ENCODE peak calls at places on chromosomes 3 and 15, in seven cellular contexts. One of them, this sample, is unnamed.

GRCh38 chr15:77010842-77011241 is 15.9 kb downstream of the PSTPIP1 start:
- DNase-seq in G401: no peak
- DNase-seq in stimulated activated CD4-positive, alpha-beta T cell treated with anti-CD3 and anti-CD28 coated beads, Interleukin-15, amount 100 ng/mL, for 24 hours: no peak
- DNase-seq in amniotic stem cell: no peak
- DNase-seq in psoas muscle: peak
- DNase-seq in H4: no peak
- DNase-seq in GM12864: no peak
- DNase-seq in this sample: no peak

GRCh38 chr3:38662544-38662943 is 13.1 kb upstream of the SCN5A start:
- DNase-seq in G401: peak
- DNase-seq in stimulated activated CD4-positive, alpha-beta T cell treated with anti-CD3 and anti-CD28 coated beads, Interleukin-15, amount 100 ng/mL, for 24 hours: no peak
- DNase-seq in amniotic stem cell: no peak
- DNase-seq in psoas muscle: no peak
- DNase-seq in H4: peak
- DNase-seq in GM12864: no peak
- DNase-seq in this sample: peak

GRCh38 chr15:41585140-41586047 is 26.4 kb downstream of the TYRO3 start:
- DNase-seq in G401: peak
- DNase-seq in stimulated activated CD4-positive, alpha-beta T cell treated with anti-CD3 and anti-CD28 coated beads, Interleukin-15, amount 100 ng/mL, for 24 hours: peak
- DNase-seq in amniotic stem cell: peak
- DNase-seq in psoas muscle: peak
- DNase-seq in H4: no peak
- DNase-seq in GM12864: no peak
- DNase-seq in this sample: peak

GRCh38 chr15:83733691-83734090 is 79.8 kb downstream of the ADAMTSL3 start:
- DNase-seq in G401: no peak
- DNase-seq in stimulated activated CD4-positive, alpha-beta T cell treated with anti-CD3 and anti-CD28 coated beads, Interleukin-15, amount 100 ng/mL, for 24 hours: no peak
- DNase-seq in amniotic stem cell: no peak
- DNase-seq in psoas muscle: no peak
- DNase-seq in H4: no peak
- DNase-seq in GM12864: no peak
- DNase-seq in this sample: no peak

GRCh38 chr15:20348900-20349773 is 192.5 kb downstream of the GOLGA6L6 start:
- DNase-seq in G401: no peak
- DNase-seq in stimulated activated CD4-positive, alpha-beta T cell treated with anti-CD3 and anti-CD28 coated beads, Interleukin-15, amount 100 ng/mL, for 24 hours: no peak
- DNase-seq in amniotic stem cell: no peak
- DNase-seq in psoas muscle: peak
- DNase-seq in H4: no peak
- DNase-seq in GM12864: no peak
- DNase-seq in this sample: no peak

GRCh38 chr15:60379466-60380274 is 18.1 kb downstream of the ANXA2 start:
- DNase-seq in G401: no peak
- DNase-seq in stimulated activated CD4-positive, alpha-beta T cell treated with anti-CD3 and anti-CD28 coated beads, Interleukin-15, amount 100 ng/mL, for 24 hours: no peak
- DNase-seq in amniotic stem cell: peak
- DNase-seq in psoas muscle: no peak
- DNase-seq in H4: peak
- DNase-seq in GM12864: no peak
- DNase-seq in this sample: peak

GRCh38 chr15:68506071-68506470 is 72.7 kb upstream of the CORO2B start:
- DNase-seq in G401: no peak
- DNase-seq in stimulated activated CD4-positive, alpha-beta T cell treated with anti-CD3 and anti-CD28 coated beads, Interleukin-15, amount 100 ng/mL, for 24 hours: no peak
- DNase-seq in amniotic stem cell: no peak
- DNase-seq in psoas muscle: no peak
- DNase-seq in H4: no peak
- DNase-seq in GM12864: no peak
- DNase-seq in this sample: no peak

GRCh38 chr3:15860014-15860934 is 62.5 kb upstream of the ANKRD28 start:
- DNase-seq in G401: peak
- DNase-seq in stimulated activated CD4-positive, alpha-beta T cell treated with anti-CD3 and anti-CD28 coated beads, Interleukin-15, amount 100 ng/mL, for 24 hours: peak
- DNase-seq in amniotic stem cell: peak
- DNase-seq in psoas muscle: peak
- DNase-seq in H4: peak
- DNase-seq in GM12864: no peak
- DNase-seq in this sample: peak

GRCh38 chr3:37536799-37537311 is 324.8 kb upstream of the CTDSPL start:
- DNase-seq in G401: no peak
- DNase-seq in stimulated activated CD4-positive, alpha-beta T cell treated with anti-CD3 and anti-CD28 coated beads, Interleukin-15, amount 100 ng/mL, for 24 hours: no peak
- DNase-seq in amniotic stem cell: no peak
- DNase-seq in psoas muscle: no peak
- DNase-seq in H4: no peak
- DNase-seq in GM12864: no peak
- DNase-seq in this sample: no peak

This sample was measured in HS-5.